ENCODE peak calls at places on chromosomes 7 and 10, in six cellular contexts. One of them, this sample, is unnamed.

GRCh38 chr10:110069502-110069982 is 61.8 kb downstream of the ADD3 start:
- DNase-seq in pancreas: no peak
- DNase-seq in HFF-Myc: no peak
- DNase-seq in T1000: no peak
- DNase-seq in upper lobe of left lung: no peak
- DNase-seq in AML-193: no peak
- DNase-seq in this sample: no peak

GRCh38 chr10:93106631-93107072 is 33.0 kb downstream of the CYP26A1 start:
- DNase-seq in pancreas: no peak
- DNase-seq in HFF-Myc: peak
- DNase-seq in T1000: no peak
- DNase-seq in upper lobe of left lung: no peak
- DNase-seq in AML-193: no peak
- DNase-seq in this sample: no peak

GRCh38 chr7:133029463-133029862 is 52.4 kb downstream of the CHCHD3 start:
- DNase-seq in pancreas: no peak
- DNase-seq in HFF-Myc: no peak
- DNase-seq in T1000: no peak
- DNase-seq in upper lobe of left lung: no peak
- DNase-seq in AML-193: no peak
- DNase-seq in this sample: no peak

GRCh38 chr7:121519548-121520521 is 123.7 kb upstream of the FAM3C start:
- DNase-seq in pancreas: no peak
- DNase-seq in HFF-Myc: no peak
- DNase-seq in T1000: peak
- DNase-seq in upper lobe of left lung: no peak
- DNase-seq in AML-193: no peak
- DNase-seq in this sample: no peak

GRCh38 chr10:677750-678661 is 11.5 kb downstream of the DIP2C start:
- DNase-seq in pancreas: no peak
- DNase-seq in HFF-Myc: no peak
- DNase-seq in T1000: no peak
- DNase-seq in upper lobe of left lung: no peak
- DNase-seq in AML-193: no peak
- DNase-seq in this sample: peak

GRCh38 chr10:112949875-112950507 is at the start of gene TCF7L2:
- DNase-seq in pancreas: peak
- DNase-seq in HFF-Myc: peak
- DNase-seq in T1000: peak
- DNase-seq in upper lobe of left lung: peak
- DNase-seq in AML-193: peak
- DNase-seq in this sample: peak

GRCh38 chr7:104469135-104469820 is 140.9 kb downstream of the LHFPL3 start:
- DNase-seq in pancreas: no peak
- DNase-seq in HFF-Myc: no peak
- DNase-seq in T1000: no peak
- DNase-seq in upper lobe of left lung: no peak
- DNase-seq in AML-193: no peak
- DNase-seq in this sample: no peak

GRCh38 chr10:114990991-114991390 is 53.0 kb downstream of the TRUB1 start:
- DNase-seq in pancreas: no peak
- DNase-seq in HFF-Myc: no peak
- DNase-seq in T1000: no peak
- DNase-seq in upper lobe of left lung: no peak
- DNase-seq in AML-193: no peak
- DNase-seq in this sample: no peak

GRCh38 chr7:71132521-71133231 is 732 bp downstream of the GALNT17 start:
- DNase-seq in pancreas: peak
- DNase-seq in HFF-Myc: no peak
- DNase-seq in T1000: no peak
- DNase-seq in upper lobe of left lung: no peak
- DNase-seq in AML-193: no peak
- DNase-seq in this sample: peak

GRCh38 chr7:27942711-27943110 is 202.7 kb downstream of the TAX1BP1 start:
- DNase-seq in pancreas: no peak
- DNase-seq in HFF-Myc: no peak
- DNase-seq in T1000: no peak
- DNase-seq in upper lobe of left lung: no peak
- DNase-seq in AML-193: no peak
- DNase-seq in this sample: no peak

GRCh38 chr7:105530546-105530945 is 1.5 kb upstream of the RINT1 start:
- DNase-seq in pancreas: no peak
- DNase-seq in HFF-Myc: no peak
- DNase-seq in T1000: no peak
- DNase-seq in upper lobe of left lung: no peak
- DNase-seq in AML-193: no peak
- DNase-seq in this sample: no peak

GRCh38 chr7:39924122-39924521 is 25.9 kb upstream of the CDK13 start:
- DNase-seq in pancreas: no peak
- DNase-seq in HFF-Myc: no peak
- DNase-seq in T1000: no peak
- DNase-seq in upper lobe of left lung: no peak
- DNase-seq in AML-193: no peak
- DNase-seq in this sample: no peak

GRCh38 chr7:83850037-83850619 is 201.2 kb upstream of the SEMA3E start:
- DNase-seq in pancreas: no peak
- DNase-seq in HFF-Myc: no peak
- DNase-seq in T1000: no peak
- DNase-seq in upper lobe of left lung: no peak
- DNase-seq in AML-193: no peak
- DNase-seq in this sample: no peak

This sample was measured in dorsolateral prefrontal cortex.